ENCODE peak calls at places on chromosomes 5 and 9, in seven cellular contexts. V, L, E, R, W, K and A are unnamed samples.

GRCh38 chr9:93677641-93678136 is 101.3 kb downstream of the PHF2 start:
- DNase-seq in L (no peak), K (peak; percentile 17), E (peak; percentile 5), W (no peak), V (no peak), R (no peak), A (no peak)

GRCh38 chr5:136382071-136382470 is 16.7 kb upstream of the TRPC7 start:
- DNase-seq in V (no peak), R (no peak), W (no peak), K (no peak), L (no peak), E (no peak), A (no peak)

GRCh38 chr9:42852133-42852532 is 668.7 kb downstream of the SPATA31A6 start:
- DNase-seq in W (no peak), V (peak; percentile 87), L (no peak), E (peak; percentile 46), K (peak; percentile 80), R (no peak), A (peak; percentile 10)

GRCh38 chr5:9445989-9446388 is 99.9 kb downstream of the SEMA5A start:
- DNase-seq in R (peak; percentile 14), E (no peak), L (no peak), K (no peak), W (no peak), V (no peak), A (no peak)

GRCh38 chr5:130034872-130035271 is 130.6 kb downstream of the CHSY3 start:
- DNase-seq in E (no peak), L (no peak), V (no peak), R (no peak), K (no peak), W (no peak), A (no peak)

GRCh38 chr5:131436081-131436480 is 172.2 kb downstream of the CDC42SE2 start:
- DNase-seq in K (no peak), W (no peak), E (no peak), V (no peak), L (peak; percentile 7), R (no peak), A (no peak)

GRCh38 chr9:107443786-107444185 is 45.8 kb downstream of the KLF4 start:
- DNase-seq in L (no peak), W (no peak), R (no peak), K (no peak), V (no peak), E (no peak), A (no peak)

GRCh38 chr9:20658677-20659473 is 25.2 kb upstream of the FOCAD start:
- DNase-seq in V (no peak), R (no peak), W (no peak), E (no peak), L (no peak), K (no peak), A (no peak)

GRCh38 chr5:115685966-115686691 is 60.3 kb upstream of the TMED7 start:
- DNase-seq in K (no peak), R (no peak), E (peak; percentile 39), V (no peak), L (no peak), W (no peak), A (no peak)

GRCh38 chr9:113352411-113352810 is 3.1 kb downstream of the BSPRY start:
- DNase-seq in V (peak; percentile 15), W (no peak), E (no peak), R (no peak), L (no peak), K (no peak), A (no peak)

GRCh38 chr9:130860458-130861316 is 25.6 kb downstream of the ABL1 start:
- DNase-seq in R (peak; percentile 80), V (no peak), W (no peak), L (peak; percentile 40), E (peak; percentile 60), K (no peak), A (no peak)

GRCh38 chr5:454936-455335 is 12.0 kb downstream of the EXOC3 start:
- DNase-seq in W (no peak), R (no peak), E (no peak), K (peak; percentile 30), V (no peak), L (no peak), A (no peak)

GRCh38 chr5:176812269-176813259 is 2.2 kb downstream of the UNC5A start:
- DNase-seq in K (peak; percentile 78), W (no peak), R (no peak), E (no peak), L (peak; percentile 11), V (no peak), A (peak; percentile 67)

GRCh38 chr9:93456504-93456903 is 3.1 kb upstream of the FAM120AOS start:
- DNase-seq in W (no peak), R (no peak), E (no peak), V (no peak), K (no peak), L (no peak), A (no peak)

GRCh38 chr5:53038196-53038847 is 49.2 kb downstream of the ITGA2 start:
- DNase-seq in L (no peak), V (no peak), K (no peak), E (no peak), R (no peak), W (no peak), A (no peak)

GRCh38 chr9:123338710-123339665 is 17.0 kb upstream of the CRB2 start:
- DNase-seq in R (no peak), W (no peak), V (peak; percentile 93), K (no peak), E (no peak), L (no peak), A (no peak)

GRCh38 chr9:4497855-4498254 is 7.6 kb downstream of the SLC1A1 start:
- DNase-seq in W (no peak), K (no peak), R (peak; percentile 6), V (no peak), L (no peak), E (no peak), A (no peak)

GRCh38 chr9:93134018-93134739 is at the start of gene NINJ1:
- DNase-seq in K (peak; percentile 65), V (peak; percentile 82), W (no peak), R (no peak), E (peak; percentile 78), L (peak; percentile 56), A (peak; percentile 53)

GRCh38 chr9:124358617-124359016 is 56.6 kb downstream of the PSMB7 start:
- DNase-seq in L (no peak), R (no peak), K (no peak), V (no peak), W (no peak), E (no peak), A (no peak)

GRCh38 chr9:37209431-37210386 is 89.3 kb downstream of the ZCCHC7 start:
- DNase-seq in K (no peak), W (peak; percentile 2), V (no peak), E (no peak), R (no peak), L (no peak), A (no peak)

GRCh38 chr5:175202461-175203065 is 241.4 kb downstream of the DRD1 start:
- DNase-seq in L (no peak), V (no peak), E (no peak), R (no peak), K (no peak), W (no peak), A (no peak)

GRCh38 chr9:129320575-129321311 is 142.7 kb upstream of the IER5L start:
- DNase-seq in W (peak; percentile 27), R (peak; percentile 83), V (peak; percentile 78), E (peak; percentile 77), L (peak; percentile 64), K (peak; percentile 64), A (peak; percentile 94)

GRCh38 chr9:136970361-136970760 is 6.9 kb upstream of the PTGDS start:
- DNase-seq in K (no peak), V (no peak), W (no peak), L (no peak), E (no peak), R (no peak), A (no peak)

GRCh38 chr5:1760656-1761452 is 38.8 kb downstream of the MRPL36 start:
- DNase-seq in R (no peak), W (no peak), K (peak; percentile 29), L (no peak), V (no peak), E (no peak), A (no peak)

GRCh38 chr9:472676-473075 is 258.0 kb downstream of the DOCK8 start:
- DNase-seq in E (no peak), R (no peak), W (no peak), K (no peak), L (no peak), V (no peak), A (no peak)

GRCh38 chr9:137226338-137227056 is 805 bp upstream of the RNF224 start:
- DNase-seq in R (no peak), W (no peak), L (no peak), V (no peak), K (no peak), E (no peak), A (no peak)

GRCh38 chr5:32303755-32304120 is 9.0 kb downstream of the MTMR12 start:
- DNase-seq in E (no peak), W (no peak), V (no peak), K (no peak), L (no peak), R (no peak), A (no peak)

GRCh38 chr9:130421802-130422276 is 22.9 kb upstream of the ASS1 start:
- DNase-seq in V (no peak), K (peak; percentile 87), W (no peak), L (no peak), E (no peak), R (no peak), A (peak; percentile 98)

GRCh38 chr5:122152266-122152900 is 23.0 kb downstream of the ZNF474 start:
- DNase-seq in E (no peak), V (no peak), K (no peak), L (no peak), R (no peak), W (no peak), A (no peak)

GRCh38 chr5:142432961-142433360 is 108.1 kb upstream of the SPRY4 start:
- DNase-seq in L (no peak), K (no peak), V (no peak), W (no peak), E (no peak), R (no peak), A (peak; percentile 21)

GRCh38 chr5:37841223-37841622 is 1.4 kb upstream of the GDNF start:
- DNase-seq in L (no peak), R (no peak), W (no peak), E (no peak), K (no peak), V (no peak), A (no peak)

GRCh38 chr5:158165647-158166046 is 306.7 kb upstream of the CLINT1 start:
- DNase-seq in K (no peak), V (no peak), L (no peak), W (no peak), R (no peak), E (no peak), A (peak; percentile 9)

GRCh38 chr5:143311428-143311827 is 92.1 kb downstream of the NR3C1 start:
- DNase-seq in R (peak; percentile 14), V (no peak), W (no peak), E (no peak), L (no peak), K (no peak), A (no peak)

GRCh38 chr9:85994191-85994590 is 53.2 kb downstream of the NAA35 start:
- DNase-seq in E (no peak), W (no peak), L (no peak), K (no peak), V (no peak), R (no peak), A (no peak)

GRCh38 chr9:129336601-129337286 is 158.7 kb upstream of the IER5L start:
- DNase-seq in L (no peak), R (no peak), W (no peak), K (peak; percentile 62), V (peak; percentile 41), E (peak; percentile 56), A (no peak)

GRCh38 chr5:68762201-68762600 is 331.6 kb upstream of the SLC30A5 start:
- DNase-seq in L (no peak), W (no peak), V (no peak), K (no peak), E (no peak), R (no peak), A (no peak)

GRCh38 chr9:95572370-95573151 is 55.8 kb upstream of the PTCH1 start:
- DNase-seq in R (peak; percentile 58), L (no peak), K (no peak), W (no peak), V (no peak), E (no peak), A (peak; percentile 61)